ENCODE peak calls at places on chromosome 18, in four cellular contexts. One of them, this sample, is unnamed.

GRCh38 chr18:24201699-24202687 is 63.1 kb downstream of the CABYR start:
- DNase-seq in fibroblast of lung: no peak
- DNase-seq in CD4-positive, alpha-beta T cell: no peak
- DNase-seq in IMR-90: no peak
- DNase-seq in this sample: no peak

GRCh38 chr18:10304853-10305252 is 149.6 kb upstream of the APCDD1 start:
- DNase-seq in IMR-90: peak; percentile 79
- DNase-seq in fibroblast of lung: peak; percentile 91
- DNase-seq in CD4-positive, alpha-beta T cell: no peak
- DNase-seq in this sample: no peak

GRCh38 chr18:54382733-54383252 is 25.1 kb downstream of the C18orf54 start:
- DNase-seq in IMR-90: no peak
- DNase-seq in fibroblast of lung: no peak
- DNase-seq in CD4-positive, alpha-beta T cell: no peak
- DNase-seq in this sample: no peak

GRCh38 chr18:10354241-10354811 is 100.1 kb upstream of the APCDD1 start:
- DNase-seq in fibroblast of lung: no peak
- DNase-seq in CD4-positive, alpha-beta T cell: no peak
- DNase-seq in IMR-90: peak; percentile 7
- DNase-seq in this sample: no peak

GRCh38 chr18:29160123-29160522 is 983.2 kb upstream of the CDH2 start:
- DNase-seq in CD4-positive, alpha-beta T cell: no peak
- DNase-seq in IMR-90: no peak
- DNase-seq in fibroblast of lung: no peak
- DNase-seq in this sample: no peak

GRCh38 chr18:31497711-31498449 is at the start of gene DSG2:
- DNase-seq in CD4-positive, alpha-beta T cell: no peak
- DNase-seq in IMR-90: no peak
- DNase-seq in fibroblast of lung: no peak
- DNase-seq in this sample: peak; percentile 93

GRCh38 chr18:31831903-31832302 is 71.2 kb upstream of the SLC25A52 start:
- DNase-seq in CD4-positive, alpha-beta T cell: no peak
- DNase-seq in IMR-90: no peak
- DNase-seq in fibroblast of lung: no peak
- DNase-seq in this sample: no peak

GRCh38 chr18:33116376-33116775 is 324.1 kb downstream of the CCDC178 start:
- DNase-seq in IMR-90: no peak
- DNase-seq in CD4-positive, alpha-beta T cell: no peak
- DNase-seq in fibroblast of lung: peak; percentile 14
- DNase-seq in this sample: peak; percentile 49

GRCh38 chr18:56696966-56697365 is 45.8 kb downstream of the WDR7 start:
- DNase-seq in IMR-90: peak; percentile 67
- DNase-seq in fibroblast of lung: peak; percentile 9
- DNase-seq in CD4-positive, alpha-beta T cell: no peak
- DNase-seq in this sample: no peak

GRCh38 chr18:79607361-79607930 is 72.2 kb upstream of the CTDP1 start:
- DNase-seq in fibroblast of lung: no peak
- DNase-seq in CD4-positive, alpha-beta T cell: no peak
- DNase-seq in IMR-90: no peak
- DNase-seq in this sample: peak; percentile 52

GRCh38 chr18:70181725-70182124 is 23.8 kb downstream of the RTTN start:
- DNase-seq in CD4-positive, alpha-beta T cell: no peak
- DNase-seq in IMR-90: no peak
- DNase-seq in fibroblast of lung: no peak
- DNase-seq in this sample: no peak
- H3K27ac ChIP-seq in CD4-positive, alpha-beta T cell: no peak overlapping the region
- H3K27ac ChIP-seq in IMR-90: peak overlapping the region; percentile 23
- H3K27ac ChIP-seq in fibroblast of lung: peak overlapping the region; percentile 36
- H3K27ac ChIP-seq in this sample: no peak overlapping the region

GRCh38 chr18:64119916-64120315 is 29.0 kb downstream of the LINC00305 start:
- DNase-seq in IMR-90: no peak
- DNase-seq in CD4-positive, alpha-beta T cell: no peak
- DNase-seq in fibroblast of lung: no peak
- DNase-seq in this sample: no peak
- TF ChIP-seq CTCF in IMR-90: no peak
- TF ChIP-seq CTCF in CD4-positive, alpha-beta T cell: no peak
- TF ChIP-seq CTCF in fibroblast of lung: peak; percentile 3
- TF ChIP-seq CTCF in this sample: peak; percentile 16

GRCh38 chr18:23042133-23042532 is 93.2 kb upstream of the CABLES1 start:
- DNase-seq in CD4-positive, alpha-beta T cell: no peak
- DNase-seq in fibroblast of lung: no peak
- DNase-seq in IMR-90: no peak
- DNase-seq in this sample: no peak
- H3K27ac ChIP-seq in CD4-positive, alpha-beta T cell: no peak overlapping the region
- H3K27ac ChIP-seq in fibroblast of lung: no peak overlapping the region
- H3K27ac ChIP-seq in IMR-90: no peak overlapping the region
- H3K27ac ChIP-seq in this sample: no peak overlapping the region

GRCh38 chr18:45619826-45620201 is 4.5 kb downstream of the SLC14A2 start:
- DNase-seq in fibroblast of lung: no peak
- DNase-seq in IMR-90: no peak
- DNase-seq in CD4-positive, alpha-beta T cell: no peak
- DNase-seq in this sample: no peak

GRCh38 chr18:45621068-45621511 is 5.8 kb downstream of the SLC14A2 start:
- DNase-seq in fibroblast of lung: peak; percentile 57
- DNase-seq in IMR-90: peak; percentile 44
- DNase-seq in CD4-positive, alpha-beta T cell: peak; percentile 16
- DNase-seq in this sample: no peak

GRCh38 chr18:45617284-45617683 is 2.0 kb downstream of the SLC14A2 start:
- DNase-seq in CD4-positive, alpha-beta T cell: no peak
- DNase-seq in IMR-90: peak; percentile 81
- DNase-seq in fibroblast of lung: peak; percentile 92
- DNase-seq in this sample: peak; percentile 68

DNA sequence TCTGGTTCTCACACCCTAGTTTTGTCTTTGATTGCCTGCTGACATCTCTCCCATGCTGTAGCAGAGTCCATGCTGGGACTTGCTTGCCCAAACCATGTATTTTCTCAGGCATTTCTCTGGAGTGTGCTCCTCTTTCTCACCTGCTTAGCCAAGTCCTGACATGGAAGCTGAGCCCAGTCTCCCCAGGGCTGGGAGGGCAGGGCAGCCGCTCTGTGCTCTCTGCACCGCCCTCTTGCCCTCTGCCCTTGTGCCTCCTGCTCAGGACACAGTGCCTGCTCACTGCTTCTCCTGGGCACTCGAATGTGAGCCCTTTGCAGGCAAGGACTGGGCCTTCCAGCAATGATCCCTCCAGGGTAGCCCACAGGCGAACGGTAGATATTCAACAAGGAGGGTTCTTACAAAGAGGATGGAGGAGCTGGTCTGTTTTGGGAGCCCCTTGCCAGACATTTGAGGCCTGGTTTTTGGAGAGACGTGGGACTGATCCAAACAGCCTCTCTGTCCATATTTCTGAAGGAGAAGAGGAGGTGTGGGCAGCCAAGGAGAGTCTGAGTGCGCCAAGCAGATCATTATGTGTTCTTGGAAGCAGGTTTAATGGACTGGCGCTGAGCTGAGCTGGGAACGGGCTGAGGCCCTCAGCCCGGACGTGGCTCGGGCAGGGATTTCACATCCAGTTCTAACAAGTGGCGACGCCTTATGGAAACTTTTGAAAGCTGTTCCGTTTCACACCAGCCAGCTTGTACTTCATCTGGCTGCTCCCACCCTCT is 4.0 kb downstream of the SLC14A2 start:
- DNase-seq in CD4-positive, alpha-beta T cell: no peak
- DNase-seq in fibroblast of lung: peak; percentile 32
- DNase-seq in IMR-90: no peak
- DNase-seq in this sample: no peak
- TF ChIP-seq CTCF in CD4-positive, alpha-beta T cell: no peak
- TF ChIP-seq CTCF in fibroblast of lung: no peak
- TF ChIP-seq CTCF in IMR-90: no peak
- TF ChIP-seq CTCF in this sample: no peak

GRCh38 chr18:710418-711300 is 1.8 kb downstream of the ENOSF1 start:
- DNase-seq in IMR-90: no peak
- DNase-seq in CD4-positive, alpha-beta T cell: no peak
- DNase-seq in fibroblast of lung: no peak
- DNase-seq in this sample: no peak

GRCh38 chr18:712401-713134 is at the start of gene ENOSF1:
- DNase-seq in IMR-90: peak; percentile 58
- DNase-seq in fibroblast of lung: peak; percentile 80
- DNase-seq in CD4-positive, alpha-beta T cell: peak; percentile 79
- DNase-seq in this sample: peak; percentile 95

GRCh38 chr18:711330-711692 is 1.1 kb downstream of the ENOSF1 start:
- DNase-seq in IMR-90: no peak
- DNase-seq in CD4-positive, alpha-beta T cell: no peak
- DNase-seq in fibroblast of lung: no peak
- DNase-seq in this sample: no peak

GRCh38 chr18:713135-713490 is 683 bp upstream of the ENOSF1 start:
- DNase-seq in fibroblast of lung: no peak
- DNase-seq in IMR-90: no peak
- DNase-seq in CD4-positive, alpha-beta T cell: no peak
- DNase-seq in this sample: no peak

GRCh38 chr18:711693-712400 is 583 bp downstream of the ENOSF1 start:
- DNase-seq in fibroblast of lung: peak; percentile 96
- DNase-seq in CD4-positive, alpha-beta T cell: peak; percentile 69
- DNase-seq in IMR-90: peak; percentile 88
- DNase-seq in this sample: peak; percentile 86
- H3K27ac ChIP-seq in fibroblast of lung: peak overlapping the region; percentile 90
- H3K27ac ChIP-seq in CD4-positive, alpha-beta T cell: peak overlapping the region; percentile 81
- H3K27ac ChIP-seq in IMR-90: peak overlapping the region; percentile 3
- H3K27ac ChIP-seq in this sample: peak overlapping the region; percentile 91

DNA sequence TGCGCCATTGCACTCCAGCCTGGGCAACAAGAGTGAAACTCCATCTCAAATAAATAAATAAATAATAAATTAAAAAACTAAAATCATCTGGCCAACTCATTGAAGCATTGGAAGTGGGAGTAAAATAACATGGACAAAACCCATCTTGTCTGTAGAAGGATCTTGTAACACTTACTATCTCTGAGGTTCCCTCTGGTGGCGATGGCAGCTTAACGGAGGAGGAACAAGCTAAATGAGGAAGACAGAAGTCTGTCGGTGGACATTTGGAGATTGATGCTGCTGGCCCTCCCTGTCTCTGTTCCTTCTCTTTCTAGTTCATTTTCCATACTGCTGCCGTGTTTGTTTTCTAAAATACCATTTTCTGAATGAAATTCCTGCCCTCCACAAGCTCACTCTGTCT is 43.4 kb downstream of the ZCCHC2 start:
- DNase-seq in CD4-positive, alpha-beta T cell: no peak
- DNase-seq in IMR-90: peak; percentile 7
- DNase-seq in fibroblast of lung: peak; percentile 29
- DNase-seq in this sample: no peak
- TF ChIP-seq CTCF in CD4-positive, alpha-beta T cell: peak; percentile 33
- TF ChIP-seq CTCF in IMR-90: no peak
- TF ChIP-seq CTCF in fibroblast of lung: peak; percentile 16
- TF ChIP-seq CTCF in this sample: peak; percentile 31

GRCh38 chr18:3458378-3458777 is 8.4 kb downstream of the TGIF1 start:
- DNase-seq in fibroblast of lung: no peak
- DNase-seq in CD4-positive, alpha-beta T cell: peak; percentile 8
- DNase-seq in IMR-90: peak; percentile 19
- DNase-seq in this sample: no peak

GRCh38 chr18:3457261-3457724 is 7.3 kb downstream of the TGIF1 start:
- DNase-seq in CD4-positive, alpha-beta T cell: no peak
- DNase-seq in IMR-90: no peak
- DNase-seq in fibroblast of lung: no peak
- DNase-seq in this sample: no peak

GRCh38 chr18:3455938-3456685 is 6.1 kb downstream of the TGIF1 start:
- DNase-seq in CD4-positive, alpha-beta T cell: no peak
- DNase-seq in IMR-90: peak; percentile 54
- DNase-seq in fibroblast of lung: peak; percentile 52
- DNase-seq in this sample: no peak

GRCh38 chr18:3455090-3455640 is 5.2 kb downstream of the TGIF1 start:
- DNase-seq in IMR-90: no peak
- DNase-seq in fibroblast of lung: no peak
- DNase-seq in CD4-positive, alpha-beta T cell: no peak
- DNase-seq in this sample: no peak

GRCh38 chr18:3456686-3457069 is 6.7 kb downstream of the TGIF1 start:
- DNase-seq in IMR-90: no peak
- DNase-seq in CD4-positive, alpha-beta T cell: no peak
- DNase-seq in fibroblast of lung: no peak
- DNase-seq in this sample: no peak
- H3K27ac ChIP-seq in IMR-90: no peak overlapping the region
- H3K27ac ChIP-seq in CD4-positive, alpha-beta T cell: no peak overlapping the region
- H3K27ac ChIP-seq in fibroblast of lung: no peak overlapping the region
- H3K27ac ChIP-seq in this sample: peak overlapping the region; percentile 99

GRCh38 chr18:48957136-48957535 is 6.4 kb upstream of the SMAD7 start:
- DNase-seq in fibroblast of lung: no peak
- DNase-seq in CD4-positive, alpha-beta T cell: no peak
- DNase-seq in IMR-90: no peak
- DNase-seq in this sample: no peak

GRCh38 chr18:48956378-48956777 is 5.6 kb upstream of the SMAD7 start:
- DNase-seq in IMR-90: peak; percentile 78
- DNase-seq in fibroblast of lung: peak; percentile 87
- DNase-seq in CD4-positive, alpha-beta T cell: no peak
- DNase-seq in this sample: no peak

GRCh38 chr18:48957616-48958015 is 6.9 kb upstream of the SMAD7 start:
- DNase-seq in fibroblast of lung: no peak
- DNase-seq in CD4-positive, alpha-beta T cell: no peak
- DNase-seq in IMR-90: no peak
- DNase-seq in this sample: no peak

GRCh38 chr18:48954837-48955527 is 4.2 kb upstream of the SMAD7 start:
- DNase-seq in IMR-90: no peak
- DNase-seq in CD4-positive, alpha-beta T cell: no peak
- DNase-seq in fibroblast of lung: no peak
- DNase-seq in this sample: no peak

GRCh38 chr18:48955528-48956261 is 4.9 kb upstream of the SMAD7 start:
- DNase-seq in IMR-90: peak; percentile 85
- DNase-seq in fibroblast of lung: peak; percentile 56
- DNase-seq in CD4-positive, alpha-beta T cell: no peak
- DNase-seq in this sample: no peak
- TF ChIP-seq CTCF in IMR-90: peak; percentile 25
- TF ChIP-seq CTCF in fibroblast of lung: no peak
- TF ChIP-seq CTCF in CD4-positive, alpha-beta T cell: no peak
- TF ChIP-seq CTCF in this sample: no peak